ENCODE peak calls at places on chromosomes 1 and 21, in five cellular contexts. T is right lobe of liver; E is IMR-90; R is AG04449; D is stimulated activated CD8-positive, alpha-beta memory T cell treated with anti-CD3 and anti-CD28 coated beads, Interleukin-4, amount 100 ng/mL, for 24 hours. Z is an unnamed sample.

GRCh38 chr1:30904191-30904961 is 4.2 kb downstream of the SDC3 start:
- DNase-seq in T (no peak), E (no peak), R (no peak), D (no peak), Z (peak)

GRCh38 chr1:28258628-28259251 is 578 bp upstream of the SESN2 start:
- DNase-seq in T (no peak), E (no peak), R (no peak), D (no peak), Z (no peak)

GRCh38 chr1:26684763-26685162 is 11.1 kb upstream of the ARID1A start:
- DNase-seq in T (no peak), E (no peak), R (no peak), D (no peak), Z (no peak)

GRCh38 chr1:235734335-235734734 is 84.8 kb upstream of the GNG4 start:
- DNase-seq in T (no peak), E (no peak), R (no peak), D (no peak), Z (no peak)

GRCh38 chr1:3312894-3313578 is 141.4 kb upstream of the ARHGEF16 start:
- DNase-seq in T (no peak), E (peak), R (peak), D (peak), Z (peak)

GRCh38 chr21:19950347-19950746 is 1047.9 kb upstream of the NCAM2 start:
- DNase-seq in T (no peak), E (no peak), R (no peak), D (no peak), Z (no peak)

GRCh38 chr21:42839271-42840231 is 39.8 kb downstream of the WDR4 start:
- DNase-seq in T (peak), E (no peak), R (no peak), D (no peak), Z (peak)

GRCh38 chr1:28099050-28099769 is 10.8 kb upstream of the EYA3 start:
- DNase-seq in T (peak), E (peak), R (no peak), D (no peak), Z (no peak)

GRCh38 chr1:115811140-115811828 is 29.6 kb downstream of the NHLH2 start:
- DNase-seq in T (no peak), E (no peak), R (no peak), D (no peak), Z (peak)

GRCh38 chr1:155451199-155451598 is 111.4 kb downstream of the ASH1L start:
- DNase-seq in T (no peak), E (no peak), R (no peak), D (no peak), Z (no peak)

GRCh38 chr1:3904006-3904842 is 4.2 kb upstream of the C1orf174 start:
- DNase-seq in T (no peak), E (no peak), R (no peak), D (no peak), Z (peak)

GRCh38 chr1:177132141-177132540 is 32.4 kb downstream of the ASTN1 start:
- DNase-seq in T (no peak), E (no peak), R (no peak), D (no peak), Z (no peak)

GRCh38 chr1:5222626-5223025 is 568.2 kb downstream of the AJAP1 start:
- DNase-seq in T (no peak), E (no peak), R (no peak), D (no peak), Z (no peak)

GRCh38 chr21:26945916-26946315 is 21.0 kb downstream of the ADAMTS5 start:
- DNase-seq in T (no peak), E (no peak), R (no peak), D (no peak), Z (peak)

GRCh38 chr1:117821782-117822447 is 107.5 kb downstream of the GDAP2 start:
- DNase-seq in T (no peak), E (peak), R (peak), D (no peak), Z (no peak)

GRCh38 chr1:53706356-53706755 is 32.6 kb downstream of the GLIS1 start:
- DNase-seq in T (no peak), E (no peak), R (no peak), D (no peak), Z (no peak)

GRCh38 chr1:113291777-113292659 is 98.3 kb upstream of the MAGI3 start:
- DNase-seq in T (no peak), E (no peak), R (no peak), D (no peak), Z (no peak)

GRCh38 chr21:42042651-42043050 is 28.5 kb upstream of the UMODL1 start:
- DNase-seq in T (no peak), E (no peak), R (no peak), D (no peak), Z (no peak)

GRCh38 chr1:2312589-2313301 is 78.6 kb downstream of the MORN1 start:
- DNase-seq in T (peak), E (no peak), R (no peak), D (no peak), Z (no peak)

GRCh38 chr1:181726608-181727007 is 243.3 kb downstream of the CACNA1E start:
- DNase-seq in T (no peak), E (no peak), R (no peak), D (no peak), Z (no peak)

GRCh38 chr1:206808615-206809014 is 36.3 kb upstream of the IL10 start:
- DNase-seq in T (no peak), E (peak), R (no peak), D (no peak), Z (no peak)

GRCh38 chr1:229669333-229669732 is 43.3 kb downstream of the URB2 start:
- DNase-seq in T (peak), E (no peak), R (no peak), D (no peak), Z (no peak)

GRCh38 chr21:15071012-15071411 is 6.2 kb upstream of the NRIP1 start:
- DNase-seq in T (no peak), E (no peak), R (no peak), D (no peak), Z (no peak)

GRCh38 chr1:160676869-160677597 is 30.2 kb upstream of the SLAMF1 start:
- DNase-seq in T (no peak), E (no peak), R (no peak), D (no peak), Z (no peak)

GRCh38 chr1:115313173-115313572 is 24.9 kb downstream of the NGF start:
- DNase-seq in T (no peak), E (no peak), R (no peak), D (no peak), Z (no peak)

GRCh38 chr1:202844935-202845334 is 34.2 kb downstream of the PCAT6 start:
- DNase-seq in T (no peak), E (peak), R (no peak), D (no peak), Z (no peak)

GRCh38 chr1:9465640-9466039 is 73.6 kb upstream of the SLC25A33 start:
- DNase-seq in T (peak), E (no peak), R (no peak), D (no peak), Z (no peak)

GRCh38 chr21:41168391-41169257 is 664 bp downstream of the BACE2 start:
- DNase-seq in T (no peak), E (peak), R (no peak), D (no peak), Z (peak)

GRCh38 chr1:44826375-44827196 is 16.5 kb downstream of the PTCH2 start:
- DNase-seq in T (no peak), E (no peak), R (no peak), D (no peak), Z (peak)

GRCh38 chr1:10068605-10069294 is 36.0 kb downstream of the UBE4B start:
- DNase-seq in T (no peak), E (peak), R (no peak), D (no peak), Z (no peak)

GRCh38 chr1:53541761-53542550 is 82.8 kb downstream of the DMRTB1 start:
- DNase-seq in T (no peak), E (peak), R (peak), D (no peak), Z (peak)

GRCh38 chr1:230643887-230644286 is 1.6 kb downstream of the COG2 start:
- DNase-seq in T (no peak), E (peak), R (peak), D (no peak), Z (no peak)

GRCh38 chr1:209405183-209405823 is 178.2 kb upstream of the CAMK1G start:
- DNase-seq in T (no peak), E (peak), R (no peak), D (no peak), Z (no peak)

GRCh38 chr1:103274886-103275285 is 166.6 kb upstream of the COL11A1 start:
- DNase-seq in T (no peak), E (no peak), R (no peak), D (no peak), Z (no peak)

Z was measured in lower lobe of right lung.